ENCODE peak calls at places on chromosomes 3 and 15, in six cellular contexts. Y, X, E, B, C and R are unnamed samples.
A peak's percentile ranks its signal among the peaks of the same experiment; 100 is the strongest.

GRCh38 chr3:98784666-98785600 is 21.8 kb downstream of the ST3GAL6 start:
- DNase-seq in Y (no peak), X (no peak), E (no peak), B (no peak), C (peak; percentile 96), R (peak; percentile 79)

GRCh38 chr3:73192036-73192738 is 130.7 kb downstream of the EBLN2 start:
- DNase-seq in Y (no peak), X (no peak), E (no peak), B (no peak), C (no peak), R (no peak)

GRCh38 chr3:63753567-63753966 is 65.5 kb upstream of the C3orf49 start:
- DNase-seq in Y (no peak), X (no peak), E (no peak), B (no peak), C (peak; percentile 58), R (peak; percentile 28)

GRCh38 chr3:144229973-144230372 is 258.4 kb downstream of the DIPK2A start:
- DNase-seq in Y (no peak), X (no peak), E (no peak), B (no peak), C (peak; percentile 16), R (no peak)

GRCh38 chr3:107431048-107431297 is 53.7 kb downstream of the CCDC54 start:
- DNase-seq in Y (peak; percentile 52), X (no peak), E (no peak), B (no peak), C (no peak), R (no peak)

GRCh38 chr3:180990494-180990893 is 958 bp upstream of the DNAJC19 start:
- DNase-seq in Y (no peak), X (no peak), E (no peak), B (no peak), C (no peak), R (no peak)

GRCh38 chr3:24437326-24437725 is 57.3 kb downstream of the THRB start:
- DNase-seq in Y (no peak), X (no peak), E (no peak), B (no peak), C (no peak), R (no peak)

GRCh38 chr15:63374686-63375520 is 6.7 kb downstream of the CA12 start:
- DNase-seq in Y (no peak), X (no peak), E (peak; percentile 48), B (peak; percentile 25), C (peak; percentile 80), R (peak; percentile 63)

GRCh38 chr15:99123706-99124451 is 19.0 kb downstream of the SYNM start:
- DNase-seq in Y (peak; percentile 68), X (peak; percentile 94), E (peak; percentile 91), B (peak; percentile 96), C (peak; percentile 92), R (peak; percentile 93)

GRCh38 chr3:75332784-75333183 is 331.3 kb upstream of the FRG2C start:
- DNase-seq in Y (no peak), X (no peak), E (no peak), B (no peak), C (peak; percentile 88), R (peak; percentile 57)

GRCh38 chr15:74995779-74996765 is 709 bp downstream of the SCAMP5 start:
- DNase-seq in Y (peak; percentile 71), X (no peak), E (peak; percentile 26), B (no peak), C (no peak), R (no peak)

DNA sequence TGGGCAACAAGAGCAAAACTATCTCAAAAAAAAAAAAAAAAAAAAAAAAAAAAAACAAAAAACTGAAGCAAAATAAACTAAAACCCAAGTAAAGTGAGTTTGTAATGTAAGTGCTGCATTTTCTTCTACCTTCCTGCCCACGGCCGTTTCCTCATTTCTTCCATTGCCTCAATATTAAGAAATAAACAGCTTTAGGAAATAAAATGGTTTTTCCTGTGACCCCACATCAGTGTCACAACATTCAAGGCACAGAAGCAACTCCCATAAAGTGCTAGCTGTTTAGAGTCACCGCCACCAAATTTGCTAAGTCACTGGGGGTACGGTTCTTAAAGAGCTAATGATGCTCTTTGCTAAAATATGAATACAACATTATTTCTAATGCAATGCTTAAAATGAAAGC is 3.3 kb downstream of the PKM start:
- DNase-seq in Y (no peak), X (no peak), E (no peak), B (no peak), C (no peak), R (no peak)
- H3K4me3 ChIP-seq in Y (no peak overlapping the region), X (peak overlapping the region; percentile 91), E (peak overlapping the region; percentile 99), B (peak overlapping the region; percentile 84), C (peak overlapping the region; percentile 95), R (peak overlapping the region; percentile 94)

DNA sequence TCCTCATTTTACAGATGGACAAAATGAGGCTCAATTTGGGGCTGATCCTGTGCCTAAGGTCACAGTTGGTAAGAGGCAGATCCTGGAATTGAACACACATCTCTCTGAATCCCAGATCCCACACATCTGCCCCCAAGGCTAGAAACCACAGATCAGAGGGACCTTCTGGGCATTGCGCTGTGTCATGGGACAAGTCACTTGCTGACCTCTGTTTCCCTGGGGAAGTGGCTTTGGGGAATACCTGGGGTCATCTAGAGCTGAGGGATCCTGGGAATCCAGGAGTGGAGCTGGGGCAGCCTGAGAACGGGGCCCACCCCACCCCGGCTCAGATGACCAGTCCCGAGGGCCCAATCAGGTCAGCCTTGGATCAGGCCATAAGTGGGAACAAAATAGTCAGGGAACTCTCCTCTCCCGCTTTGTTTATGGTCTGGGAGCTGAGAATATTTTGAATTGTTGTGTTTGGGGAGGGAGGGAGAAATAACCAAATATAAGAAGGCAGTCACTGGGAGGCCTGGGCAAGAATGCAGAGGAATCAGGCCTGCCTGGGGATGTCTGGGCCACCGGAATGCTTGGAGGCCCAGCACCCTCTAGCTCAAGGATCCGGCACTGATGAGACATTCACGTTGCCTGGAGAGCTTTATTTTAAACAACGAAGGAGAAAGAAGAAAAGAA is 8.8 kb upstream of the SLC6A6 start:
- DNase-seq in Y (no peak), X (no peak), E (no peak), B (no peak), C (no peak), R (no peak)
- TF ChIP-seq CTCF in Y (no peak), X (no peak), E (no peak), B (no peak), C (no peak), R (no peak)

GRCh38 chr3:109924196-109924595 is 586.9 kb upstream of the DPPA4 start:
- DNase-seq in Y (no peak), X (no peak), E (no peak), B (no peak), C (no peak), R (no peak)
- H3K4me3 ChIP-seq in Y (no peak overlapping the region), X (no peak overlapping the region), E (no peak overlapping the region), B (no peak overlapping the region), C (no peak overlapping the region), R (no peak overlapping the region)

GRCh38 chr3:10693457-10693856 is 122.6 kb upstream of the SLC6A11 start:
- DNase-seq in Y (no peak), X (no peak), E (no peak), B (no peak), C (peak; percentile 6), R (peak; percentile 2)
- TF ChIP-seq CTCF in Y (no peak), X (no peak), E (peak; percentile 54), B (peak; percentile 3), C (peak; percentile 9), R (peak; percentile 23)

DNA sequence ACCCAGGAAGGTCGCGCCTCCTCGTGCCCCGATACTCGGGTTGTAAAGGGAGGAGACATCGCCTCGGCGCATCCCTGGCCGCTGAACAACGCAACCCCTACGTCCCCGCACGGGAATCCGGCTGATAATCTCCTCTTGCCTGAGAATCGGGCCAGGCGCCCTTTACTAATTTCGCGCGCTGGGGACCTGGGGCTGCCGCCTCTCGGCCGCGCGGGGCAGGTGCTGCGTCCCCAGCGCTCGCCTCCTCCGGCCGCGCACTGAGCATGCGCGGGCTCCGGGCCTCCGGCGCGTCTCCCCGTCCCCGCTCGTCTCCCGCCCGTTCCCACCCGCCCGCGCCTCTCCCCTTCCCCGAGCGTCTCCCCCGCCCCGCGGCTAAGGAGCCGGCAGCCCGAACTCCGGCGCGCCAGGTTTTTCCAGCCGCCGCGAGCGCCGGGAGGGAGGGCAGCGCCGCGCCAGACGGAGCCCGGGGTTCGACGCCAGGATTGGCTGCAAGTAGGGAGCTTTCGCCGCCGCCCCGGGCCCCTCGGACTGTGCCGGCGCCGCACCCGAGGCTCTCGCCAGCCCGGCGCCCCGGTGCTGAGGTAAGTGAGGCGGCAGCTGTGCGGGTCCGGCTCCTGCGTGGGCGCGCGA is at the start of gene CNTN4:
- DNase-seq in Y (peak; percentile 79), X (peak; percentile 38), E (peak; percentile 59), B (no peak), C (no peak), R (peak; percentile 15)
- H3K4me3 ChIP-seq in Y (peak within 1 kb of the TSS; percentile 54), X (peak within 1 kb of the TSS; percentile 42), E (peak within 1 kb of the TSS; percentile 54), B (no peak within 1 kb of the TSS), C (no peak within 1 kb of the TSS), R (peak within 1 kb of the TSS; percentile 39)

GRCh38 chr15:60964527-60964926 is 264.6 kb downstream of the RORA start:
- DNase-seq in Y (no peak), X (no peak), E (peak; percentile 59), B (no peak), C (no peak), R (no peak)
- TF ChIP-seq CTCF in Y (no peak), X (no peak), E (peak; percentile 34), B (no peak), C (no peak), R (no peak)

GRCh38 chr15:72153269-72153668 is 35.1 kb downstream of the SENP8 start:
- DNase-seq in Y (no peak), X (no peak), E (no peak), B (no peak), C (no peak), R (no peak)

GRCh38 chr15:72155635-72156616 is 37.7 kb downstream of the SENP8 start:
- DNase-seq in Y (peak; percentile 86), X (peak; percentile 96), E (peak; percentile 84), B (peak; percentile 60), C (peak; percentile 85), R (peak; percentile 70)

GRCh38 chr15:72156928-72157327 is 38.7 kb downstream of the SENP8 start:
- DNase-seq in Y (no peak), X (no peak), E (no peak), B (no peak), C (no peak), R (no peak)

GRCh38 chr15:72154316-72154715 is 36.1 kb downstream of the SENP8 start:
- DNase-seq in Y (no peak), X (no peak), E (no peak), B (no peak), C (no peak), R (no peak)

GRCh38 chr15:72155021-72155621 is 36.9 kb downstream of the SENP8 start:
- DNase-seq in Y (peak; percentile 94), X (peak; percentile 35), E (peak; percentile 57), B (peak; percentile 19), C (peak; percentile 23), R (no peak)
- H3K4me3 ChIP-seq in Y (peak overlapping the region; percentile 16), X (peak overlapping the region; percentile 39), E (peak overlapping the region; percentile 68), B (peak overlapping the region; percentile 45), C (peak overlapping the region; percentile 69), R (peak overlapping the region; percentile 39)

GRCh38 chr3:194671900-194672808 is at the start of gene LSG1:
- DNase-seq in Y (peak; percentile 90), X (peak; percentile 69), E (peak; percentile 92), B (peak; percentile 84), C (peak; percentile 98), R (peak; percentile 93)
- TF ChIP-seq CTCF in Y (no peak), X (no peak), E (no peak), B (no peak), C (no peak), R (no peak)